ENCODE peak calls at places on chromosomes 7 and 10, in six cellular contexts. T, E, O, B, K and X are unnamed samples.

GRCh38 chr7:30687604-30688003 is 5.3 kb upstream of the CRHR2 start:
- DNase-seq in E (no peak), O (no peak), B (no peak), T (no peak), K (no peak), X (no peak)

GRCh38 chr10:90977855-90978486 is 57.1 kb upstream of the ANKRD1 start:
- DNase-seq in E (no peak), K (no peak), B (no peak), O (no peak), T (no peak), X (no peak)

GRCh38 chr7:4123823-4124222 is 558.3 kb upstream of the FOXK1 start:
- DNase-seq in E (no peak), T (peak), O (no peak), K (peak), B (peak), X (no peak)

GRCh38 chr7:82323806-82324205 is 119.8 kb downstream of the CACNA2D1 start:
- DNase-seq in O (no peak), K (no peak), B (no peak), T (no peak), E (no peak), X (no peak)

GRCh38 chr7:36096460-36097095 is 56.5 kb upstream of the EEPD1 start:
- DNase-seq in E (no peak), B (no peak), T (no peak), O (no peak), K (no peak), X (no peak)

GRCh38 chr7:36979810-36980248 is 255.5 kb upstream of the AOAH start:
- DNase-seq in K (peak), T (no peak), O (no peak), E (no peak), B (peak), X (no peak)

GRCh38 chr7:69599211-69599878 is 1.1 kb downstream of the AUTS2 start:
- DNase-seq in B (peak), T (no peak), O (no peak), K (no peak), E (peak), X (peak)

GRCh38 chr10:78177431-78178185 is 143.9 kb downstream of the RPS24 start:
- DNase-seq in B (no peak), O (no peak), E (no peak), T (no peak), K (no peak), X (peak)

GRCh38 chr10:97399843-97400545 is 1.1 kb downstream of the RRP12 start:
- DNase-seq in O (no peak), B (peak), E (peak), T (no peak), K (no peak), X (peak)

GRCh38 chr7:20906791-20907190 is 120.1 kb upstream of the SP8 start:
- DNase-seq in E (no peak), T (no peak), K (no peak), B (no peak), O (no peak), X (no peak)

GRCh38 chr10:126022841-126023240 is 126.5 kb downstream of the FANK1 start:
- DNase-seq in E (no peak), O (no peak), B (no peak), K (no peak), T (no peak), X (no peak)

GRCh38 chr10:37680243-37680683 is 177.1 kb downstream of the ZNF248 start:
- DNase-seq in K (no peak), T (no peak), B (no peak), E (no peak), O (no peak), X (no peak)

GRCh38 chr7:16563281-16564022 is 36.8 kb downstream of the LRRC72 start:
- DNase-seq in O (no peak), B (no peak), E (no peak), K (no peak), T (no peak), X (no peak)

GRCh38 chr10:86391986-86392722 is 25.6 kb upstream of the GRID1 start:
- DNase-seq in O (no peak), T (no peak), K (no peak), B (no peak), E (no peak), X (no peak)

GRCh38 chr10:6621536-6621935 is 41.5 kb upstream of the PRKCQ start:
- DNase-seq in O (no peak), T (no peak), E (no peak), B (peak), K (no peak), X (no peak)

GRCh38 chr7:27181176-27181520 is 3.9 kb downstream of the HOXA11 start:
- DNase-seq in K (no peak), E (no peak), O (peak), B (no peak), T (no peak), X (no peak)